ENCODE peak calls at places on chromosomes 6 and 20, in five cellular contexts. W is A549; M is omental fat pad; I is suprapubic skin; T is CD4-positive, alpha-beta T cell. D is an unnamed sample.

GRCh38 chr6:17633465-17634188 is 33.5 kb downstream of the FAM8A1 start:
- DNase-seq in W (no peak), M (no peak), I (no peak), T (no peak), D (no peak)

GRCh38 chr6:31663961-31664789 is 622 bp downstream of the GPANK1 start:
- DNase-seq in W (no peak), M (no peak), I (no peak), T (no peak), D (no peak)

GRCh38 chr20:59063358-59064213 is 21.0 kb upstream of the PRELID3B start:
- DNase-seq in W (peak), M (no peak), I (no peak), T (no peak), D (peak)

GRCh38 chr6:107704377-107705013 is 119.6 kb downstream of the SCML4 start:
- DNase-seq in W (peak), M (no peak), I (no peak), T (no peak), D (peak)

GRCh38 chr20:61753196-61753942 is 312.3 kb downstream of the TAF4 start:
- DNase-seq in W (no peak), M (no peak), I (no peak), T (no peak), D (peak)

GRCh38 chr6:87653074-87653962 is 48.7 kb downstream of the AKIRIN2 start:
- DNase-seq in W (no peak), M (no peak), I (no peak), T (no peak), D (no peak)

GRCh38 chr6:31285982-31286381 is 14.1 kb upstream of the HLA-C start:
- DNase-seq in W (no peak), M (no peak), I (no peak), T (no peak), D (no peak)

GRCh38 chr20:57763235-57763595 is 53.4 kb upstream of the PMEPA1 start:
- DNase-seq in W (no peak), M (no peak), I (no peak), T (no peak), D (no peak)

GRCh38 chr6:101294676-101295075 is 98.8 kb upstream of the GRIK2 start:
- DNase-seq in W (no peak), M (no peak), I (no peak), T (no peak), D (no peak)

GRCh38 chr6:81944661-81945060 is 192.2 kb upstream of the TENT5A start:
- DNase-seq in W (no peak), M (no peak), I (no peak), T (no peak), D (no peak)

DNA sequence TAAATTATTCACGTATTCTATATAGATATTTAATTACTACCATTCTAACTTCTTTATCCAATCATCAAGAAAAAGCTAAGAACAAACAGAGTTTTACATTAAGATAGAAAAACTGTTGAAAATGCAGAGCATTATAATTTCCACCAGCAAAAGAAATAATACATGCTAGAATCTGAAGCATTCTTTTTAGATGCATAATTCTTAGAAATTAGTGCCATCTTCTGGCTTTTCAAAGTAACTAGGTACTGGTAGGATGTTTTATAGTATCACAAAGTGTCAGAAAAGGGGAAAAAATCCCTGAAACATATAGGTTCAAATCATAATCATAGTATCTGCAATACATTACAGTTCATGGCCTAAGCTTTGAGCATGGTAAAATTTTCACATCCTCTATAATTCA is 178.9 kb downstream of the PHF3 start:
- DNase-seq in W (no peak), M (no peak), I (no peak), T (no peak), D (no peak)
- TF ChIP-seq CTCF in W (no peak), M (no peak), I (no peak), T (no peak), D (no peak)

DNA sequence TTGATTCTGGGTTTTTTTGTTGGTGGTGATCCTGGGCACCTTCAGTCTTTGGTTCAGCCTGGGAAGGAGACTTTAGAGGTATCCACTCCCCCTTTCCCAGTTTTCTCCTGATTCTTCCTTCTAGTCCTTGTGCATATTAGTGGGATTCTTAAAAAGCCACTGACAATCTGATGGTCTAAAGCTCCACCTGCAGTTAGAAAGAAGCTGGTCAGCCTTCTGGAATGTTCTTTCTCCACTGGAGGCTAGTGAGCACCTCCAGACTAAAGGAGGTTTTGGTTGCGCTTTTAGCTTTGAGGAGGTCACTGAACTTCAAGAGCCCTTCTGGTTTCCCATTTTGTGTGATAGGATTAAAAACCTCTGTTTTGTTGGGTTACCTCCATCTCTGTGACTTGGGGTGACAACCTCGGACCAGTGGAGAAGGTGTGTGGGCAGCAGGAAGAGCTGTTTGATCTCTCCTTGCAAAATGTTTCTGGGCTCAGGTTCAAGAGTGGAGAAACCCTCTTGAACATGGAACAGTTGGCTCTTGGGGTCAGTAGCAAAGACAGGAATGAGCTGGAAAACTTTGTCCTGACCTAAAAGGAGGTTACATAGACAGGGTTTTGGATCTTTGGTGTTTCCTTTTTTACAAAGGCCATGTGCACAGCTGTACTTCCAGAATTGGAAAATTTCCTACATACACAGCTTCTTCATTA is 29.0 kb downstream of the JARID2 start:
- DNase-seq in W (no peak), M (no peak), I (no peak), T (no peak), D (no peak)
- TF ChIP-seq CTCF in W (no peak), M (no peak), I (no peak), T (no peak), D (no peak)

GRCh38 chr20:31877684-31878083 is 7.2 kb downstream of the TTLL9 start:
- DNase-seq in W (no peak), M (no peak), I (no peak), T (no peak), D (no peak)

GRCh38 chr20:31883829-31884228 is 13.4 kb downstream of the TTLL9 start:
- DNase-seq in W (no peak), M (no peak), I (no peak), T (no peak), D (no peak)

GRCh38 chr20:31881945-31882344 is 11.5 kb downstream of the TTLL9 start:
- DNase-seq in W (no peak), M (no peak), I (no peak), T (no peak), D (no peak)

GRCh38 chr20:31879143-31879987 is 8.9 kb downstream of the TTLL9 start:
- DNase-seq in W (peak), M (peak), I (peak), T (peak), D (peak)
- TF ChIP-seq CTCF in W (no peak), M (no peak), I (no peak), T (no peak), D (no peak)

DNA sequence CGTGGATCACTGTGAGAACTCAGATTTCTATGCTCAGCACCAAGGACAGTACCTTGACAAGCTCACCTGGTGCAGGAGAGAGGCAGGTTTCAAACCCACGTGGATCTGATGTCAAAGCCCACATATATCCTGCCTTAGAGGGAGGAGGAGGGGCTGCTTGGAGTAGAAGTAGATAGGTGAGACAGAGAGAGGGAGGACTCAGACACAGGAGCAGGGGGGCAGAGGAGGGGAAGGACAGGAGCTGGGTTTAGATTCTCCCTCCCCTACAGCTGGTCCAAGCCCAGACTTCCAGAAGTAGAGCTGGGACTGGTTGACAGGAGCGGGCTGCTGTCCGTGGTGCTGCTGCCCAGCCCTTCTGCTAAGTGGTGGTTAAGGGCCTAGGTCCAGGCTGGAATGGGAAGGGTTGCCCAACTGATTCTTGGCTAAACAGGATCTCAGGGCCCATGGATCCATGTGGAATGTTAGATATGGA is 77.5 kb downstream of the CDH22 start:
- DNase-seq in W (peak), M (no peak), I (no peak), T (no peak), D (peak)
- TF ChIP-seq CTCF in W (no peak), M (no peak), I (no peak), T (no peak), D (no peak)

DNA sequence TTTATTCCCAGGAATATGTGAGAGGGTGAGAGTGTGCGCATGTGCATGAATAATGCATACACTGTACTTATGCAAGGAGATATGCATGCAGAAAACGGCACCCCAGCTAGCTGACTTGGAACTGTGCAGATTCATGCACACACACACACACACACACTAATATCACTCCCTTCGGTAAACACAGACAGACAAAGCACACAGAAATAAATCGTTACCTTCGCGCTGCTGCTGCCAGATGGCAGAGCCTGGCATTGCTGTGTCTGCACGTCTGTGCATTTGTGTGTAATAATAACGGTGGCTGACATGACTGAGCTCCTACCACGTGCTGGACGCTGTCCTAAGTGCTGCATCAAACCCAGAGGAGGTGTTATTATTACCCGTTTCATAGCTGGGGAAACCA is 36.8 kb downstream of the PREX1 start:
- DNase-seq in W (peak), M (no peak), I (no peak), T (no peak), D (no peak)
- TF ChIP-seq CTCF in W (no peak), M (no peak), I (no peak), T (no peak), D (no peak)

DNA sequence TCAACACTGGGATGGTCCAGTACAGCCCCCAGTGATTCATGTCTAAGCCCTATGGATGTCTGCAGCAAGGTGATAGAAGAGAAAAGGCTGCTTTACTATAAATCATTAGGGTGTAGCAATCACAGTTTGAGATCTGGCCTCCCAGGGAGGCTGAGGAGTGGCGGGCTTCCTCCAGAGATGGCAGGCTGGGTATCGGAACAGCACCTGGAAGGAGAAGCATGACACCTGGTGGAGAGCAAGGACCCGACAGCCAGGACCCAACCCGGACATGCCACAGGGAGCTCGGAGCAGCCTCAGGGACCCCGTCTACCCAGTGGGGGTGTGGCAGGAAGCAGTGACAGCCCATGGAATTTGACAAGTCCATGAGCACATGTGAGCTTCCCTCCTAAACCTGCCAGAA is 114.8 kb upstream of the CD93 start:
- DNase-seq in W (peak), M (no peak), I (no peak), T (no peak), D (peak)
- TF ChIP-seq CTCF in W (peak), M (no peak), I (peak), T (no peak), D (no peak)

GRCh38 chr20:50537546-50538201 is 27.5 kb downstream of the PTPN1 start:
- DNase-seq in W (no peak), M (no peak), I (no peak), T (no peak), D (no peak)

GRCh38 chr20:50541606-50542041 is 31.4 kb downstream of the PTPN1 start:
- DNase-seq in W (no peak), M (no peak), I (no peak), T (no peak), D (peak)

GRCh38 chr20:50543326-50543725 is 33.1 kb downstream of the PTPN1 start:
- DNase-seq in W (no peak), M (no peak), I (no peak), T (no peak), D (no peak)

GRCh38 chr20:50538276-50538675 is 28.1 kb downstream of the PTPN1 start:
- DNase-seq in W (no peak), M (no peak), I (no peak), T (no peak), D (no peak)

DNA sequence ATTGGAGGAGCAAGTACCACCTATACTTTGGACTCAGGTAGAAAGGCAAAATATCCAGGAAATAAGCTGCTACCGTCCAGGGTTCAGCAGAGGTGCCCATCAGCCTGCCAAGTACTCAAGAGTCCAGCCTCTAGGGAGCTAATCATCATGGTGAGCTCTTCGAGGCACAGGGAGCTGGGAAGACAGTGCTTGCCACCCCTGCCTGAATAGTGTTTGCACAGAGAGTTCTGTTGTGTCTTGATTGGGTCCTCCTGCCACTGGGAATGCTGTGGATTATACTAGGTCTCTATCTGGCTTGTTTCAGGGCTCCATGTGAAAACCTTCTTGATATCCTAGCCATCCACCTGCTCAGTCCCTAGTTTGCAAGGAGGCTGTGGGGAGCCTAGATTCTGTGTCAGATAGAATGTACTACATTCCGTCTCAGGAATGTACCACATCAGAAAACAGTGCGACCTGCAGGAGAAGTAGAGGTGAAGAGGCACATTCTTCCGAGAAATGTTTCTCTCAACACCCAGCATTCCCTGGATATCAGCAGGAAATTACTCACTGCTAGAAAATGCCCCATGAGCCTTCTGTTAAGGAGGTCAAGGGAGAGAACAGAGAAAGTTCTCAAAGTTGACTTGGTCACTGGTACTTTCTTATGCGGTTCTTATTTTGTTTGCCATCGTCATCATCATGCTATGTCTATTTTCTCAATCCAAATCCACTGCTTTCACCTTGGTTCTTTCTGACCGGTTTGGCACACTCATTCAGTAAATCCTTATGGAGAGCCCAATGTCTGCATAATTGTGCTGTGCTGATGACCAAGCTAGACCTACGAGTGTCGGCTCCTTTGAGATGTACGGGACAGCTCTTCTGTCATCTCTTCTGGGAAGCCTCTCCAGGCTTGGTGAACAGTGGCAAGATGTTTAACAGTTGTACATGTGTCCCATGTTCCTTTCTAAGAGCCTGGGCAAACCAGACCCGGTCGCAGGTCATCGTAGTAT is 30.7 kb downstream of the PTPN1 start:
- DNase-seq in W (peak), M (no peak), I (no peak), T (no peak), D (peak)
- TF ChIP-seq CTCF in W (no peak), M (no peak), I (no peak), T (no peak), D (no peak)

GRCh38 chr20:3767434-3768341 is at the start of gene ADISSP:
- DNase-seq in W (peak), M (peak), I (peak), T (peak), D (peak)
- TF ChIP-seq CTCF in W (no peak), M (no peak), I (no peak), T (no peak), D (no peak)